ENCODE peak calls at places on chromosomes 12 and 14, in eight cellular contexts. H is gastrocnemius medialis, Z is A549, I is GM12864, M is mesothelial cell of epicardium, S is RWPE2, C is heart left ventricle, Y is cardiac muscle cell. Q is an unnamed sample.

GRCh38 chr12:2160043-2160442 is 107.3 kb downstream of the CACNA1C start:
- DNase-seq in S (no peak), M (no peak), I (no peak), Y (no peak), C (no peak), H (no peak), Z (no peak), Q (no peak)

GRCh38 chr12:65184176-65184857 is 14.9 kb downstream of the LEMD3 start:
- DNase-seq in Z (no peak), C (no peak), I (no peak), S (no peak), H (no peak), Y (no peak), M (no peak), Q (no peak)

GRCh38 chr12:79422060-79422812 is 268.5 kb downstream of the PAWR start:
- DNase-seq in M (no peak), I (no peak), Y (no peak), C (no peak), Z (no peak), H (no peak), S (no peak), Q (no peak)

GRCh38 chr14:95507174-95507573 is 9.3 kb downstream of the SYNE3 start:
- DNase-seq in I (no peak), C (peak), Z (no peak), S (peak), H (peak), M (no peak), Y (peak), Q (no peak)

GRCh38 chr12:127964717-127965116 is 302.3 kb upstream of the TMEM132C start:
- DNase-seq in S (no peak), H (no peak), C (no peak), I (no peak), Z (no peak), M (no peak), Y (no peak), Q (no peak)

GRCh38 chr14:23373041-23373440 is 432 bp downstream of the IL25 start:
- DNase-seq in S (no peak), I (no peak), Z (no peak), M (no peak), Y (no peak), C (no peak), H (no peak), Q (no peak)

GRCh38 chr12:119020377-119021360 is 39.3 kb downstream of the SRRM4 start:
- DNase-seq in C (peak), S (no peak), H (no peak), Y (peak), I (no peak), Z (peak), M (no peak), Q (peak)

GRCh38 chr14:74825008-74825407 is 50.9 kb downstream of the PROX2 start:
- DNase-seq in Y (peak), I (no peak), C (no peak), S (no peak), Z (no peak), H (no peak), M (no peak), Q (no peak)

GRCh38 chr14:50083467-50084337 is 32.7 kb downstream of the VCPKMT start:
- DNase-seq in S (no peak), I (no peak), Y (no peak), H (no peak), M (no peak), C (no peak), Z (no peak), Q (no peak)

GRCh38 chr14:91229743-91230200 is 14.7 kb downstream of the GPR68 start:
- DNase-seq in Z (no peak), I (peak), C (no peak), M (no peak), S (no peak), H (no peak), Y (peak), Q (no peak)

GRCh38 chr12:14952295-14952995 is 9.0 kb downstream of the ARHGDIB start:
- DNase-seq in M (no peak), Y (peak), S (no peak), H (no peak), I (no peak), Z (peak), C (no peak), Q (no peak)

GRCh38 chr12:121917950-121918678 is at the start of gene CFAP251:
- DNase-seq in C (peak), Z (no peak), H (peak), S (peak), I (peak), M (peak), Y (peak), Q (peak)

GRCh38 chr14:34237098-34237497 is 224.9 kb downstream of the SPTSSA start:
- DNase-seq in I (no peak), H (no peak), Z (no peak), Y (no peak), C (no peak), M (no peak), S (no peak), Q (no peak)

GRCh38 chr14:55399912-55400311 is 11.7 kb downstream of the ATG14 start:
- DNase-seq in M (no peak), S (no peak), H (no peak), Z (no peak), Y (no peak), C (no peak), I (no peak), Q (no peak)

GRCh38 chr14:90295870-90296516 is 35.7 kb downstream of the NRDE2 start:
- DNase-seq in Y (peak), S (no peak), Z (no peak), C (no peak), H (no peak), M (no peak), I (no peak), Q (no peak)

GRCh38 chr12:97716356-97716755 is 253.8 kb downstream of the RMST start:
- DNase-seq in Z (peak), Y (peak), S (no peak), H (no peak), C (no peak), I (no peak), M (no peak), Q (no peak)
- TF ChIP-seq CTCF in Z (no peak), Y (no peak), S (no peak), H (no peak), C (no peak), I (peak), M (peak), Q (peak)

GRCh38 chr14:61491876-61492440 is 170.6 kb downstream of the PRKCH start:
- DNase-seq in I (no peak), H (no peak), Z (no peak), C (peak), M (no peak), S (no peak), Y (no peak), Q (no peak)
- TF ChIP-seq CTCF in I (no peak), H (no peak), Z (no peak), C (no peak), M (no peak), S (no peak), Y (no peak), Q (no peak)

DNA sequence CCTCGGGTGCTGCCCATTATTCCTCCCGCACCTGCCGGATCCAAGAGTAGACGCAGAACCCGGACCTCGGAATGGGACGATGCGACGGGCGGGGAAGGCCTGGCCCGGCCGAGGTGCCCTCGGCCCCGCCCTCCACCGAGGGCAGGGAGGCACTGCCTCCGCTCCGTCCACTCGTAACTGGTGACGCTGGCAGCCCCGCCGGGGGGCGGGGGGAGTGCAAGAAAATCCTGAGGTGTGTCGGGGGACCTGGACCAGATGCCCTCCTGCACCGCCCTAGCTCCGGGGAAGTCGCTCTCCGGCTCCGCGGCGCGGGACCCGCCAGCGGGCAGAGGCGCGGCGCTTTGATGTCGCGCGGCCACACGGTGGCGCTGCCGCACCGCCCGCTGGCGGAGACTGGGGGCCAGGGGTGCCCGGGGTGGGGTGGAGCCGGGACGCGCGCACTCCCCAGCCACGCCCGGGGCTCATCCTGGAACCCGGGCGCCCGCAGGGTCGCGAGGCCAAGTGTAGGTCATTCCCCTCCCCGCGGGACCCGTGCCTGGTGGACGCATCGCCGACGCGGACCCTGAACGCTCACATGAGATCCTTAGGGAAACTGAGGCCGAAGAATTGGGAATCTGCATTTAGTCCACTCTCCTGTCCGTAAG is 202.8 kb downstream of the TTC8 start:
- DNase-seq in S (no peak), Z (peak), M (peak), H (no peak), C (peak), Y (peak), I (no peak), Q (peak)
- TF ChIP-seq CTCF in S (peak), Z (peak), M (peak), H (peak), C (peak), Y (peak), I (peak), Q (peak)

GRCh38 chr14:102220031-102220430 is 80.3 kb downstream of the WDR20 start:
- DNase-seq in H (no peak), I (peak), Y (no peak), M (no peak), Z (no peak), C (no peak), S (no peak), Q (no peak)

GRCh38 chr14:102223682-102224081 is 81.3 kb downstream of the MOK start:
- DNase-seq in C (no peak), I (no peak), M (no peak), Y (no peak), S (no peak), Z (no peak), H (no peak), Q (no peak)

GRCh38 chr14:102221026-102221425 is 81.3 kb downstream of the WDR20 start:
- DNase-seq in Z (no peak), S (no peak), Y (no peak), M (no peak), H (no peak), C (no peak), I (no peak), Q (no peak)

GRCh38 chr14:102222751-102223150 is 82.2 kb downstream of the MOK start:
- DNase-seq in Y (no peak), S (no peak), H (no peak), C (no peak), Z (no peak), M (no peak), I (no peak), Q (no peak)

GRCh38 chr14:102222009-102222575 is 82.4 kb downstream of the WDR20 start:
- DNase-seq in Y (no peak), I (no peak), S (no peak), C (no peak), H (no peak), M (no peak), Z (no peak), Q (no peak)
- TF ChIP-seq CTCF in Y (no peak), I (no peak), S (no peak), C (no peak), H (no peak), M (no peak), Z (no peak), Q (no peak)

Q was measured in progenitor cell of endocrine pancreas.